ENCODE peak calls at places on chromosomes 11 and 22, in six cellular contexts. J is GM23338, D is GM23248, A is PC-3, G is SK-N-SH, O is neural progenitor cell. K is an unnamed sample. For H4K20me1 and H3F3A, the result is how much of the 10 kb centered on the place peaks cover.

GRCh38 chr22:37138879-37139561 is 10.7 kb downstream of the IL2RB start:
- DNase-seq in J (no peak), D (no peak), A (no peak), G (no peak), O (no peak), K (no peak)

GRCh38 chr11:34653851-34654490 is 33.1 kb downstream of the EHF start:
- DNase-seq in J (no peak), D (peak), A (peak), G (no peak), O (peak), K (no peak)

GRCh38 chr11:69476715-69477025 is 4.8 kb upstream of the LINC01488 start:
- DNase-seq in J (peak), D (no peak), A (no peak), G (no peak), O (no peak), K (no peak)

GRCh38 chr22:25023879-25024278 is 71.4 kb downstream of the KIAA1671 start:
- DNase-seq in J (no peak), D (no peak), A (no peak), G (no peak), O (no peak), K (no peak)

GRCh38 chr11:134527382-134528243 is 115.6 kb upstream of the B3GAT1 start:
- DNase-seq in J (no peak), D (no peak), A (no peak), G (no peak), O (no peak), K (no peak)

GRCh38 chr22:32803020-32803758 is 1.7 kb downstream of the TIMP3 start:
- DNase-seq in J (no peak), D (peak), A (no peak), G (no peak), O (peak), K (no peak)

GRCh38 chr11:112229159-112229558 is 2.9 kb downstream of the PTS start:
- DNase-seq in J (no peak), D (no peak), A (no peak), G (no peak), O (no peak), K (no peak)

GRCh38 chr22:49083607-49084006 is 744.1 kb downstream of the BRD1 start:
- DNase-seq in J (no peak), D (no peak), A (no peak), G (no peak), O (no peak), K (no peak)

GRCh38 chr22:45678961-45679912 is 7.6 kb downstream of the ATXN10 start:
- DNase-seq in J (no peak), D (peak), A (peak), G (no peak), O (no peak), K (no peak)

GRCh38 chr11:3138178-3139085 is 26.7 kb downstream of the OSBPL5 start:
- DNase-seq in J (no peak), D (no peak), A (no peak), G (no peak), O (peak), K (no peak)

GRCh38 chr11:71170619-71171018 is 81.8 kb downstream of the SHANK2 start:
- DNase-seq in J (peak), D (no peak), A (no peak), G (no peak), O (no peak), K (no peak)

GRCh38 chr11:1924121-1924520 is 4.6 kb downstream of the TNNT3 start:
- DNase-seq in J (no peak), D (no peak), A (no peak), G (no peak), O (no peak), K (no peak)

GRCh38 chr11:1568451-1568911 is 3.6 kb downstream of the DUSP8 start:
- DNase-seq in J (peak), D (no peak), A (no peak), G (peak), O (peak), K (no peak)

DNA sequence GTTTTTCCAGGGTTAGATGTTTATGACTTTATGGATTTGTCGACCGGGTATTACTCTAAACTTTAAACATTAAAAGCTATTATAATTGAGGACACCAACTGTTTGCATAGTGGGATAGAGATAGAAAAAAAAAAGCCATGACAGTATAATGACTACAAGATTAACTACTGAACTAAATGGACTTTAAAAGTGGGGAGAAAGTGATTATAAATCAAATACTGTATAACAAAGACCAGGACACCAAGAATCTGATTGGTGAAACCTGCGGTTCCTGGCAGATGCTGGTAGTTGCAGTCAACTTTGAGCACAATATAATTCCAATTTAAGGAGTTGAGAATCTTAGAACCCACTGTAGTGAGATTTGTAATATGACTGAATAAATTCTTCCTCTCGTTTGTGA is 2.5 kb downstream of the CRKL start:
- DNase-seq in J (no peak), D (peak), A (no peak), G (no peak), O (no peak), K (no peak)
- H3K4me3 ChIP-seq in J (peak), D (peak), A (peak), G (peak), O (peak), K (peak)

DNA sequence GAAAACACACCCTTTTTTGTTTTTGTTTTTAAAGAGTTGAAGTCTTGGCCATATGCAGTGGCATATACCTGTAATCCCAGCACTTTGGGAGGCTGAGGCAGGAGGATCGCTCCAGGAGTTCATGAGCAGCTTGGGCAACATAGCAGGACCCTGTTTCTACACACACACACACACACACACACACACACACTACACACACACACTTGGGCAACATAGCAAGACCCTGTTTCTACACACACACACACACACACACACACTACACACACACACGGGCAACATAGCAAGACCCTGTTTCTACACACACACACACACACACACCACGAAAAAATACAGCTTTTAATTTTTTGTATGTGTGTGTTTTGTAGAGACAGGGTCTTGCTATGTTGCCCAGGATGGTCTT is 54.5 kb downstream of the HIPK3 start:
- DNase-seq in J (no peak), D (no peak), A (no peak), G (no peak), O (no peak), K (no peak)
- H4K20me1 ChIP-seq in J (under half), D (under half), A (under half), G (half or more), O (under half), K (under half)

DNA sequence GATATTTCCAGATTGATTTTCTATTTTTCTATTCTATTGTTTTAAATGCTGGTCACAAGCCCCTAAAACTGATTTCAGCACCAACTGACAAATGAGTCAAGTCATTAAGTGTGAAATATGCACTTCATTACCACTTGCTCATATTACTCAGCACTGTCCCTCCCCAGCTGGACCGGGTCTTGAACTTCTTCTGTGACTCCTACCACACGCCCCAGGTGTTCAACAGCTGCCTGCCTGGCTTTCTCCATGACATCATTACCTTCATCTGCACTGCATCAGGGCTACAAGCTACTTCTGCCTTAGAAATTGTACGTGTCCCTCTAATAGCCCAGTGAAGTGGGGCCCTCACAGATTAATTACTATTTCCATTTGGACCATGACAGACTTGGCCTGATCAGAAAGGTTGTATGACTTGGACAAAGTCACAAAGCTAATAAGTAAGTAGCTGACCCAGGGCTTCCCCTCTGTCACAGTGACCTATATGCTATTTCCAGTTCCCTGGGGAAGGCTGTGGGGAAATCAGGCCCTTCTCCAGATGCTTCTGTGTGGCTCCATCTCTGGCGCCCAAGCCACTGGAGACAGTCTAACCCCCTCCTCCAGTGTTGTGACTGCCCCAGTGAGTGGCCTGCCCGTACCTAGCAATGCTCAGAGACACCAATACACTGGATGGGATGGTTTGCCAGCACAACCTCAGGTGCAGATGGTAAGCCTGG is 18.1 kb downstream of the TBC1D10A start:
- DNase-seq in J (no peak), D (peak), A (no peak), G (no peak), O (no peak), K (peak)
- H3F3A ChIP-seq in J (under half), D (under half), A (under half), G (under half), O (under half), K (under half)

GRCh38 chr22:46835693-46836092 is 73.2 kb downstream of the TBC1D22A start:
- DNase-seq in J (no peak), D (no peak), A (no peak), G (no peak), O (no peak), K (no peak)
- H3K4me3 ChIP-seq in J (no peak), D (no peak), A (no peak), G (no peak), O (no peak), K (no peak)

DNA sequence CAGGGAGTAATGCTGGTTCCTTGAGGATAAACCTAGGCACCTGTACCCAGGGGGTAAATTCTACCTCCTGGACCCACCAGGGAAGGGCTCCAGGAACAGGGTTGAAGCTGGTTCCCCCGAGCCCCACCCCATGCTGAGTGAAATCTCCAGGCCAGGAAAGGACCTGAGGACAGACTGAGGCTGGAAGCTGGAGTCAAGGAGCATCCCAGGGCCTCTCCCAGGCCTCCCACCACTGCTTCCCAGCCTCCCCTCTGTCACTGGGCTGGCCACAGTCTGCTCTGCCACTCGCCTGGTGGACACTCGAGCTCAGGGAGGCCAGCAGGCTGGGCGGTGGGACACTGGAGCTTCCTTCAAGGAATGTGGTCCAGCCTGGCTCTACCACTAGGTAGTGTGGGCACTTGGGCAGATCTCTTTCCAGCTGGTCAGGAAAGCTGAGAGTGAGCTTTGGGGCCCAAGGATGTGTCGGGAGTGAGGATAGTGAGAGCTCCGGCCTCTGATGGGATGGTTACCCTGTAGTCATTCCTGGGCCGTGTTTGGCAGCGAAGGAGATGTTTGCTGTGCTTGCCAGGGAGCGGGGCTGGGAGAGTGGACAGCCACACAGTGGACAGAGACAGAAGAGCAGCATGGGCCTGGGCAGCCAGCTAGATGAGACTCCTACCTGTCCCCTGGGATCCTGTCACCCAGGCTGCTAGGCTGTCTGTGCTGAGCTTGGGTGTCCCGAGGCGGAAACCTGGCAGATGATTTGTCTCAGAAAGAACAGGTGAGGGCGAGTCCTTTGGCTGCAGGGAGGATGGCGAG is 3.4 kb downstream of the OVOL1 start:
- DNase-seq in J (no peak), D (no peak), A (no peak), G (peak), O (peak), K (no peak)
- H4K20me1 ChIP-seq in J (under half), D (under half), A (under half), G (under half), O (under half), K (under half)

GRCh38 chr11:74592441-74593362 is at the start of gene POLD3:
- DNase-seq in J (peak), D (peak), A (peak), G (peak), O (peak), K (peak)
- H3F3A ChIP-seq in J (under half), D (under half), A (under half), G (under half), O (under half), K (under half)

DNA sequence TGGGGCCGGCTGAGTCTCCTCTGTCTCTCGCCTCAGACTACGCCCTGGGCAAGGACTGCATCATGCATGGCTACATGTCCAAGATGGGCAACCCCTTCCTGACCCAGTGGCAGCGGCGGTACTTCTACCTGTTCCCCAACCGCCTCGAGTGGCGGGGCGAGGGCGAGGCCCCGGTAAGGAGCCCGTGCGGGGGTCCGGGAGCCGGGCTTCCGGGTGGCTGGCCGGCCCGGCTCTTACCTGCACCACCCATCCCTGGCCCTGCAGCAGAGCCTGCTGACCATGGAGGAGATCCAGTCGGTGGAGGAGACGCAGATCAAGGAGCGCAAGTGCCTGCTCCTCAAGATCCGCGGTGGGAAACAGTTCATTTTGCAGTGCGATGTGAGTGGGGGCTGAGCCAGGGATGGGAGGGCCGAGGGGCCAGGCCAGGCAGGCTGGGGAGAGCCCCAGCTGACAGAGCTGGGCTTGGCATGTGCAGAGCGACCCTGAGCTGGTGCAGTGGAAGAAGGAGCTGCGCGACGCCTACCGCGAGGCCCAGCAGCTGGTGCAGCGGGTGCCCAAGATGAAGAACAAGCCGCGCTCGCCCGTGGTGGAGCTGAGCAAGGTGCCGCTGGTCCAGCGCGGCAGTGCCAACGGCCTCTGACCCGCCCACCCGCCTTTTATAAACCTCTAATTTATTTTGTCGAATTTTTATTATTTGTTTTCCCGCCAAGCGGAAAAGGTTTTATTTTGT is 4.1 kb upstream of the ANKRD13D start:
- DNase-seq in J (no peak), D (no peak), A (no peak), G (no peak), O (no peak), K (no peak)
- H3K4me3 ChIP-seq in J (no peak), D (no peak), A (no peak), G (no peak), O (no peak), K (no peak)

K was measured in MM.1S.